ENCODE peak calls at places on chromosomes 3 and 15, in nine cellular contexts. Y, D, A, J, I, G, U, S and N are unnamed samples.

GRCh38 chr3:113741086-113741485 is 5.0 kb downstream of the NAA50 start:
- DNase-seq in S (no peak), D (no peak), J (no peak), I (no peak), G (no peak), Y (no peak), U (no peak), A (no peak), N (no peak)

GRCh38 chr3:131796558-131796957 is 238.3 kb downstream of the CPNE4 start:
- DNase-seq in I (no peak), D (no peak), A (no peak), U (no peak), J (no peak), S (no peak), G (no peak), Y (no peak), N (no peak)

GRCh38 chr15:72967836-72968530 is 84.3 kb upstream of the NEO1 start:
- DNase-seq in S (no peak), Y (no peak), I (no peak), A (no peak), U (no peak), G (peak; percentile 22), J (no peak), D (no peak), N (peak; percentile 58)

GRCh38 chr3:31534036-31534435 is 1.3 kb downstream of the STT3B start:
- DNase-seq in Y (no peak), G (no peak), S (no peak), A (no peak), J (no peak), U (no peak), D (no peak), I (peak; percentile 66), N (peak; percentile 16)

GRCh38 chr3:152466784-152467183 is 198.1 kb downstream of the MBNL1 start:
- DNase-seq in S (no peak), A (peak; percentile 23), G (no peak), I (peak; percentile 81), D (no peak), J (peak; percentile 87), U (no peak), Y (no peak), N (peak; percentile 18)

GRCh38 chr3:186277268-186277909 is 84.6 kb downstream of the DGKG start:
- DNase-seq in G (no peak), S (no peak), I (no peak), D (no peak), Y (peak; percentile 49), A (no peak), U (no peak), J (peak; percentile 82), N (peak; percentile 25)

GRCh38 chr3:17023006-17023664 is 138.4 kb downstream of the PLCL2 start:
- DNase-seq in G (no peak), D (no peak), S (no peak), A (no peak), J (peak; percentile 67), Y (no peak), I (no peak), U (no peak), N (no peak)

GRCh38 chr3:152835311-152836102 is 576 bp downstream of the P2RY1 start:
- DNase-seq in D (peak; percentile 47), Y (no peak), I (peak; percentile 70), G (peak; percentile 67), J (peak; percentile 71), U (no peak), S (peak; percentile 25), A (no peak), N (peak; percentile 61)

GRCh38 chr3:110804856-110805255 is 266.8 kb upstream of the NECTIN3 start:
- DNase-seq in U (no peak), I (no peak), S (no peak), A (no peak), Y (no peak), G (no peak), D (no peak), J (no peak), N (no peak)

GRCh38 chr3:169815590-169816150 is 3.0 kb upstream of the LRRC34 start:
- DNase-seq in G (no peak), U (no peak), I (no peak), D (no peak), J (no peak), A (no peak), Y (no peak), S (no peak), N (no peak)

GRCh38 chr3:115877647-115877934 is 254.3 kb downstream of the GAP43 start:
- DNase-seq in Y (no peak), A (no peak), I (no peak), S (no peak), J (peak; percentile 9), D (no peak), U (no peak), G (no peak), N (no peak)

GRCh38 chr3:152113992-152114651 is 154.6 kb upstream of the MBNL1 start:
- DNase-seq in I (no peak), J (peak; percentile 13), U (no peak), A (no peak), D (no peak), G (no peak), Y (no peak), S (no peak), N (no peak)

GRCh38 chr3:133124511-133124910 is 86.3 kb downstream of the TMEM108 start:
- DNase-seq in J (no peak), U (no peak), Y (no peak), S (peak; percentile 50), I (no peak), A (no peak), G (no peak), D (no peak), N (no peak)

GRCh38 chr15:32802296-32802936 is 84.6 kb downstream of the GREM1 start:
- DNase-seq in S (no peak), J (peak; percentile 94), A (peak; percentile 58), Y (peak; percentile 83), U (no peak), I (peak; percentile 20), D (no peak), G (peak; percentile 39), N (no peak)

GRCh38 chr3:20537234-20537633 is 351.2 kb upstream of the SGO1 start:
- DNase-seq in D (no peak), G (no peak), U (no peak), J (no peak), A (no peak), Y (no peak), I (no peak), S (no peak), N (no peak)

GRCh38 chr3:172658344-172659245 is 52.3 kb downstream of the NCEH1 start:
- DNase-seq in S (no peak), I (no peak), D (no peak), U (no peak), Y (peak; percentile 59), G (no peak), A (peak; percentile 18), J (peak; percentile 98), N (peak; percentile 52)